ENCODE peak calls at places on chromosomes 4 and X, in eight cellular contexts. One of them, this sample, is unnamed.

GRCh38 chr4:123060039-123060770 is 137.8 kb upstream of the NUDT6 start:
- DNase-seq in ELR: no peak
- DNase-seq in HEK293T: no peak
- DNase-seq in effector memory CD8-positive, alpha-beta T cell: no peak
- DNase-seq in stimulated activated CD8-positive, alpha-beta memory T cell treated with anti-CD3 and anti-CD28 coated beads, Interleukin-7, amount 100 ng/mL, for 1 hour: no peak
- DNase-seq in SW 1271: no peak
- DNase-seq in D721Med: no peak
- DNase-seq in T-helper 1 cell: no peak
- DNase-seq in this sample: no peak

GRCh38 chr4:133594246-133595207 is 445.4 kb downstream of the PCDH10 start:
- DNase-seq in SW 1271: no peak
- DNase-seq in stimulated activated CD8-positive, alpha-beta memory T cell treated with anti-CD3 and anti-CD28 coated beads, Interleukin-7, amount 100 ng/mL, for 1 hour: no peak
- DNase-seq in HEK293T: no peak
- DNase-seq in ELR: peak
- DNase-seq in effector memory CD8-positive, alpha-beta T cell: no peak
- DNase-seq in T-helper 1 cell: no peak
- DNase-seq in D721Med: no peak
- DNase-seq in this sample: no peak

GRCh38 chr4:10703146-10703545 is 18.6 kb upstream of the CLNK start:
- DNase-seq in effector memory CD8-positive, alpha-beta T cell: no peak
- DNase-seq in stimulated activated CD8-positive, alpha-beta memory T cell treated with anti-CD3 and anti-CD28 coated beads, Interleukin-7, amount 100 ng/mL, for 1 hour: no peak
- DNase-seq in T-helper 1 cell: no peak
- DNase-seq in ELR: peak
- DNase-seq in HEK293T: no peak
- DNase-seq in D721Med: no peak
- DNase-seq in SW 1271: no peak
- DNase-seq in this sample: no peak

GRCh38 chr4:64385177-64385549 is 24.1 kb downstream of the TECRL start:
- DNase-seq in ELR: no peak
- DNase-seq in SW 1271: no peak
- DNase-seq in T-helper 1 cell: no peak
- DNase-seq in D721Med: no peak
- DNase-seq in stimulated activated CD8-positive, alpha-beta memory T cell treated with anti-CD3 and anti-CD28 coated beads, Interleukin-7, amount 100 ng/mL, for 1 hour: no peak
- DNase-seq in HEK293T: no peak
- DNase-seq in effector memory CD8-positive, alpha-beta T cell: no peak
- DNase-seq in this sample: no peak

GRCh38 chr4:18675586-18675985 is 654.0 kb upstream of the LCORL start:
- DNase-seq in D721Med: no peak
- DNase-seq in HEK293T: no peak
- DNase-seq in SW 1271: no peak
- DNase-seq in ELR: no peak
- DNase-seq in effector memory CD8-positive, alpha-beta T cell: no peak
- DNase-seq in T-helper 1 cell: no peak
- DNase-seq in stimulated activated CD8-positive, alpha-beta memory T cell treated with anti-CD3 and anti-CD28 coated beads, Interleukin-7, amount 100 ng/mL, for 1 hour: no peak
- DNase-seq in this sample: no peak

GRCh38 chr4:133084421-133084820 is 64.7 kb upstream of the PCDH10 start:
- DNase-seq in ELR: no peak
- DNase-seq in stimulated activated CD8-positive, alpha-beta memory T cell treated with anti-CD3 and anti-CD28 coated beads, Interleukin-7, amount 100 ng/mL, for 1 hour: no peak
- DNase-seq in effector memory CD8-positive, alpha-beta T cell: no peak
- DNase-seq in HEK293T: no peak
- DNase-seq in T-helper 1 cell: no peak
- DNase-seq in SW 1271: no peak
- DNase-seq in D721Med: no peak
- DNase-seq in this sample: no peak

GRCh38 chrX:10010686-10011085 is 43.5 kb downstream of the CLDN34 start:
- DNase-seq in ELR: peak
- DNase-seq in SW 1271: no peak
- DNase-seq in HEK293T: no peak
- DNase-seq in effector memory CD8-positive, alpha-beta T cell: no peak
- DNase-seq in D721Med: no peak
- DNase-seq in stimulated activated CD8-positive, alpha-beta memory T cell treated with anti-CD3 and anti-CD28 coated beads, Interleukin-7, amount 100 ng/mL, for 1 hour: no peak
- DNase-seq in T-helper 1 cell: no peak
- DNase-seq in this sample: no peak

GRCh38 chrX:17633546-17633945 is 103.7 kb upstream of the SCML1 start:
- DNase-seq in D721Med: no peak
- DNase-seq in T-helper 1 cell: no peak
- DNase-seq in SW 1271: no peak
- DNase-seq in HEK293T: no peak
- DNase-seq in stimulated activated CD8-positive, alpha-beta memory T cell treated with anti-CD3 and anti-CD28 coated beads, Interleukin-7, amount 100 ng/mL, for 1 hour: no peak
- DNase-seq in ELR: no peak
- DNase-seq in effector memory CD8-positive, alpha-beta T cell: no peak
- DNase-seq in this sample: no peak

GRCh38 chrX:47560179-47560830 is 700 bp upstream of the ARAF start:
- DNase-seq in ELR: no peak
- DNase-seq in effector memory CD8-positive, alpha-beta T cell: no peak
- DNase-seq in SW 1271: no peak
- DNase-seq in T-helper 1 cell: no peak
- DNase-seq in D721Med: no peak
- DNase-seq in stimulated activated CD8-positive, alpha-beta memory T cell treated with anti-CD3 and anti-CD28 coated beads, Interleukin-7, amount 100 ng/mL, for 1 hour: no peak
- DNase-seq in HEK293T: no peak
- DNase-seq in this sample: no peak

GRCh38 chr4:113684534-113685091 is 76.9 kb downstream of the CAMK2D start:
- DNase-seq in HEK293T: peak
- DNase-seq in effector memory CD8-positive, alpha-beta T cell: no peak
- DNase-seq in SW 1271: peak
- DNase-seq in D721Med: no peak
- DNase-seq in T-helper 1 cell: peak
- DNase-seq in ELR: peak
- DNase-seq in stimulated activated CD8-positive, alpha-beta memory T cell treated with anti-CD3 and anti-CD28 coated beads, Interleukin-7, amount 100 ng/mL, for 1 hour: no peak
- DNase-seq in this sample: no peak

GRCh38 chr4:82491251-82491960 is 61.0 kb downstream of the ENOPH1 start:
- DNase-seq in effector memory CD8-positive, alpha-beta T cell: no peak
- DNase-seq in ELR: no peak
- DNase-seq in stimulated activated CD8-positive, alpha-beta memory T cell treated with anti-CD3 and anti-CD28 coated beads, Interleukin-7, amount 100 ng/mL, for 1 hour: no peak
- DNase-seq in D721Med: no peak
- DNase-seq in HEK293T: no peak
- DNase-seq in SW 1271: no peak
- DNase-seq in T-helper 1 cell: no peak
- DNase-seq in this sample: no peak